ENCODE peak calls at places on chromosomes 5 and 9, in six cellular contexts. A is H9, Q is neuronal stem cell, V is mesenchymal stem cell, I is H1, R is trophoblast cell. K is an unnamed sample.

GRCh38 chr9:125915606-125916005 is 168.4 kb downstream of the PBX3 start:
- DNase-seq in A (no peak), Q (no peak), V (no peak), I (no peak), R (no peak), K (no peak)

GRCh38 chr5:40717281-40717680 is 37.6 kb downstream of the PTGER4 start:
- DNase-seq in A (no peak), Q (no peak), V (peak; percentile 30), I (no peak), R (no peak), K (peak; percentile 74)

GRCh38 chr9:134396825-134397224 is 70.6 kb downstream of the RXRA start:
- DNase-seq in A (no peak), Q (no peak), V (no peak), I (no peak), R (no peak), K (no peak)

GRCh38 chr5:6633469-6634326 is 458 bp downstream of the SRD5A1 start:
- DNase-seq in A (peak; percentile 56), Q (no peak), V (peak; percentile 56), I (no peak), R (peak; percentile 44), K (peak; percentile 22)

GRCh38 chr5:57232293-57233033 is 58.6 kb downstream of the GPBP1 start:
- DNase-seq in A (no peak), Q (no peak), V (no peak), I (no peak), R (no peak), K (peak; percentile 12)

GRCh38 chr5:33476992-33477391 is 36.2 kb downstream of the TARS1 start:
- DNase-seq in A (no peak), Q (no peak), V (no peak), I (no peak), R (no peak), K (peak; percentile 28)

GRCh38 chr9:92160786-92161185 is 45.6 kb upstream of the SPTLC1 start:
- DNase-seq in A (peak; percentile 22), Q (no peak), V (no peak), I (no peak), R (no peak), K (no peak)

GRCh38 chr5:154191467-154192261 is 1.1 kb downstream of the GALNT10 start:
- DNase-seq in A (no peak), Q (no peak), V (peak; percentile 62), I (no peak), R (no peak), K (peak; percentile 59)

GRCh38 chr5:120682851-120683250 is 218.8 kb downstream of the PRR16 start:
- DNase-seq in A (no peak), Q (no peak), V (peak; percentile 52), I (no peak), R (no peak), K (peak; percentile 55)

GRCh38 chr5:38338455-38338854 is 80.1 kb downstream of the EGFLAM start:
- DNase-seq in A (no peak), Q (no peak), V (no peak), I (no peak), R (no peak), K (no peak)

GRCh38 chr9:129761293-129761900 is 8.6 kb upstream of the PTGES start:
- DNase-seq in A (no peak), Q (no peak), V (peak; percentile 99), I (no peak), R (peak; percentile 64), K (peak; percentile 92)

GRCh38 chr5:16057277-16057676 is 122.3 kb downstream of the MARCHF11 start:
- DNase-seq in A (no peak), Q (no peak), V (no peak), I (no peak), R (no peak), K (no peak)

GRCh38 chr5:145848854-145849253 is 13.7 kb upstream of the PRELID2 start:
- DNase-seq in A (no peak), Q (no peak), V (peak; percentile 28), I (no peak), R (no peak), K (peak; percentile 77)

GRCh38 chr9:121814594-121814993 is 163.2 kb downstream of the DAB2IP start:
- DNase-seq in A (no peak), Q (no peak), V (no peak), I (no peak), R (peak; percentile 61), K (no peak)

GRCh38 chr5:128662998-128663397 is 125.0 kb upstream of the FBN2 start:
- DNase-seq in A (no peak), Q (no peak), V (no peak), I (no peak), R (no peak), K (no peak)

GRCh38 chr5:126234563-126235195 is 188.5 kb upstream of the GRAMD2B start:
- DNase-seq in A (peak; percentile 53), Q (peak; percentile 38), V (peak; percentile 38), I (no peak), R (no peak), K (peak; percentile 6)

GRCh38 chr9:95249986-95250385 is 67.5 kb downstream of the FANCC start:
- DNase-seq in A (no peak), Q (no peak), V (no peak), I (no peak), R (no peak), K (no peak)

GRCh38 chr5:159316519-159317383 is 13.5 kb downstream of the IL12B start:
- DNase-seq in A (peak; percentile 61), Q (peak; percentile 37), V (peak; percentile 53), I (no peak), R (no peak), K (peak; percentile 67)

GRCh38 chr9:71793386-71794105 is 25.2 kb upstream of the CEMIP2 start:
- DNase-seq in A (peak; percentile 73), Q (peak; percentile 31), V (peak; percentile 41), I (no peak), R (peak; percentile 51), K (peak; percentile 50)

GRCh38 chr5:64210866-64211265 is 45.2 kb downstream of the RNF180 start:
- DNase-seq in A (no peak), Q (no peak), V (peak; percentile 81), I (peak; percentile 9), R (no peak), K (peak; percentile 72)

GRCh38 chr5:155631116-155631515 is 617.6 kb downstream of the KIF4B start:
- DNase-seq in A (no peak), Q (no peak), V (peak; percentile 43), I (no peak), R (no peak), K (no peak)

GRCh38 chr5:91712718-91713117 is 329.6 kb upstream of the ARRDC3 start:
- DNase-seq in A (no peak), Q (no peak), V (no peak), I (no peak), R (no peak), K (no peak)

GRCh38 chr5:174801798-174802197 is 77.4 kb downstream of the MSX2 start:
- DNase-seq in A (no peak), Q (no peak), V (no peak), I (no peak), R (peak; percentile 17), K (no peak)
- H3K14ac ChIP-seq in A (no peak overlapping the region), Q (no peak overlapping the region), V (no peak overlapping the region), I (no peak overlapping the region), R (no peak overlapping the region), K (no peak overlapping the region)

GRCh38 chr9:106400950-106401349 is 462.0 kb upstream of the ZNF462 start:
- DNase-seq in A (no peak), Q (no peak), V (no peak), I (no peak), R (no peak), K (no peak)
- H3K14ac ChIP-seq in A (no peak overlapping the region), Q (no peak overlapping the region), V (no peak overlapping the region), I (no peak overlapping the region), R (no peak overlapping the region), K (no peak overlapping the region)

DNA sequence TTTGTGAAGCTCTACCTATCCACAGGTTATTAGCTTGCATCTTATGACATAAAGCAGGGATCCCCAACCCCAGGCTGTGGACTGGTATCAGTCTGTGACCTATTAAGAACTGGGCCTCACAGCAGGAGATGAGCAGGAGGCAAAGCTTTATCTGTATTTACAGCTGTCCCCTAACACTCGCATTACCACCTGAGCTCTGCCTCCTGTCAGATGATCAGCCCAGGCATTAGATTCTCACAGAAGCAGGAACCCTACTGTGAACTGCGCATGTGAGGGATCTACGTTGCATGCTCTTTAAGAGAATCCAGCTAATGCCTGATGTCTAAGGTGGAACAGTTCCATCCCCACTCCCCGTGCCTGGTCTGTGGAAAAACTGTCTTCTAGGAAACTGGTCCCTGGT is 19.7 kb downstream of the FBXW11 start:
- DNase-seq in A (no peak), Q (no peak), V (no peak), I (no peak), R (no peak), K (no peak)
- H3K14ac ChIP-seq in A (no peak overlapping the region), Q (no peak overlapping the region), V (no peak overlapping the region), I (no peak overlapping the region), R (no peak overlapping the region), K (no peak overlapping the region)

GRCh38 chr9:137913771-137914767 is 36.5 kb downstream of the CACNA1B start:
- DNase-seq in A (no peak), Q (no peak), V (no peak), I (no peak), R (no peak), K (no peak)
- H3K14ac ChIP-seq in A (no peak overlapping the region), Q (no peak overlapping the region), V (no peak overlapping the region), I (no peak overlapping the region), R (no peak overlapping the region), K (no peak overlapping the region)

GRCh38 chr5:176860381-176860780 is 38.8 kb downstream of the HK3 start:
- DNase-seq in A (no peak), Q (no peak), V (no peak), I (no peak), R (no peak), K (no peak)

GRCh38 chr5:176863765-176864098 is 35.4 kb downstream of the HK3 start:
- DNase-seq in A (no peak), Q (no peak), V (no peak), I (no peak), R (no peak), K (no peak)

GRCh38 chr5:176863041-176863764 is 35.9 kb downstream of the HK3 start:
- DNase-seq in A (no peak), Q (no peak), V (no peak), I (no peak), R (no peak), K (no peak)

GRCh38 chr5:176861276-176861675 is 37.9 kb downstream of the HK3 start:
- DNase-seq in A (no peak), Q (no peak), V (no peak), I (no peak), R (no peak), K (no peak)

GRCh38 chr5:176862330-176862995 is 36.7 kb downstream of the HK3 start:
- DNase-seq in A (no peak), Q (no peak), V (no peak), I (no peak), R (no peak), K (no peak)
- H3K14ac ChIP-seq in A (no peak overlapping the region), Q (peak overlapping the region; percentile 99), V (no peak overlapping the region), I (no peak overlapping the region), R (no peak overlapping the region), K (no peak overlapping the region)

DNA sequence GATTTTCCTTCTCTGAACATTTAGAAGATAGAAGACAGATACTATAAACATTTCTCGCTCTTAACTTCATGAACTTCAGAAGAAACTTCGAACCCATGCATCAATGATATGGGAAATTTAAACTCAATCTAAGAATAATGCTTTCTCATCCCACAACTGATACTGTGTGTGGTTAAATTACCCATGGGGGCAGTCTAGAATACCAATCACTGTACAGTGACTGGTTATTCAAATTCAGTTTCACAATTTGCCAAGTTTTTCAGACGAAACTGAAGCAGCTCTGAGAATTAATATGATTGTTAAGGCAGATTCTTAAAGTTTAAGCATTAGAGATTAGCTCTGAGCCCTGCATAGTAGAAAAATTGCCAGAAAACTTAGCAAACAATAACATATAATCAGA is 431.0 kb downstream of the SH3GL2 start:
- DNase-seq in A (no peak), Q (no peak), V (no peak), I (no peak), R (no peak), K (no peak)
- H3K14ac ChIP-seq in A (no peak overlapping the region), Q (no peak overlapping the region), V (no peak overlapping the region), I (no peak overlapping the region), R (no peak overlapping the region), K (no peak overlapping the region)